ENCODE peak calls at places on chromosomes 1 and 21, in nine cellular contexts. F is T-cell; H is NCI-H510A treated with DMSO at 0.1 percent for 48 hours; V is A673; U is CD8-positive, alpha-beta T cell; T is Karpas-422; Q is cardiac septum; X is activated CD8-positive, alpha-beta memory T cell treated with anti-CD3 and anti-CD28 coated beads for 24 hours; R is NCI-H1436. L is an unnamed sample.

GRCh38 chr21:19900149-19900548 is 1098.1 kb upstream of the NCAM2 start:
- DNase-seq in F (no peak), H (no peak), V (no peak), U (no peak), T (no peak), Q (no peak), X (no peak), R (no peak), L (no peak)

GRCh38 chr21:16821588-16821987 is 691.3 kb upstream of the CXADR start:
- DNase-seq in F (no peak), H (no peak), V (no peak), U (no peak), T (no peak), Q (no peak), X (no peak), R (no peak), L (no peak)

GRCh38 chr1:46011121-46011695 is 121.2 kb downstream of the PIK3R3 start:
- DNase-seq in F (no peak), H (no peak), V (no peak), U (no peak), T (no peak), Q (no peak), X (peak), R (no peak), L (no peak)

GRCh38 chr1:109500886-109501285 is 7.0 kb downstream of the CYB561D1 start:
- DNase-seq in F (no peak), H (no peak), V (no peak), U (no peak), T (no peak), Q (no peak), X (no peak), R (no peak), L (no peak)

GRCh38 chr1:173489149-173489600 is 12.0 kb downstream of the PRDX6 start:
- DNase-seq in F (no peak), H (no peak), V (no peak), U (no peak), T (no peak), Q (no peak), X (no peak), R (no peak), L (no peak)

GRCh38 chr1:164141717-164142268 is 417.2 kb upstream of the PBX1 start:
- DNase-seq in F (no peak), H (no peak), V (no peak), U (no peak), T (no peak), Q (no peak), X (no peak), R (no peak), L (no peak)

GRCh38 chr1:221228594-221228993 is 349.4 kb downstream of the HLX start:
- DNase-seq in F (no peak), H (peak), V (no peak), U (no peak), T (no peak), Q (no peak), X (no peak), R (no peak), L (no peak)

GRCh38 chr21:42384184-42384583 is 11.7 kb downstream of the TMPRSS3 start:
- DNase-seq in F (no peak), H (no peak), V (no peak), U (no peak), T (peak), Q (peak), X (no peak), R (peak), L (no peak)

GRCh38 chr1:24382165-24382577 is 31.4 kb downstream of the STPG1 start:
- DNase-seq in F (no peak), H (no peak), V (no peak), U (no peak), T (no peak), Q (no peak), X (no peak), R (no peak), L (no peak)

GRCh38 chr1:20126041-20126805 is 6.9 kb upstream of the PLA2G2D start:
- DNase-seq in F (no peak), H (no peak), V (no peak), U (no peak), T (no peak), Q (peak), X (no peak), R (no peak), L (no peak)

GRCh38 chr1:243799908-243800307 is 50.1 kb downstream of the AKT3 start:
- DNase-seq in F (no peak), H (no peak), V (no peak), U (no peak), T (no peak), Q (no peak), X (no peak), R (no peak), L (no peak)

GRCh38 chr21:34202553-34203332 is 129.4 kb downstream of the MRPS6 start:
- DNase-seq in F (no peak), H (no peak), V (no peak), U (no peak), T (no peak), Q (no peak), X (peak), R (no peak), L (peak)

GRCh38 chr1:238944028-238944427 is 442.3 kb upstream of the CHRM3 start:
- DNase-seq in F (no peak), H (no peak), V (no peak), U (no peak), T (no peak), Q (no peak), X (no peak), R (no peak), L (no peak)

GRCh38 chr1:51861669-51862068 is 16.9 kb downstream of the NRDC start:
- DNase-seq in F (no peak), H (no peak), V (no peak), U (no peak), T (no peak), Q (no peak), X (no peak), R (no peak), L (no peak)